ENCODE peak calls at places on chromosome 12, in six cellular contexts. J is effector memory CD4-positive, alpha-beta T cell; C is cardiac muscle cell; V is GM23248; I is breast epithelium; M is right lobe of liver. R is an unnamed sample.

GRCh38 chr12:117028254-117028653 is 71.0 kb downstream of the TESC start:
- DNase-seq in J (no peak), C (no peak), V (no peak), I (no peak), M (no peak), R (no peak)

GRCh38 chr12:57852620-57853509 is 6.3 kb upstream of the CTDSP2 start:
- DNase-seq in J (no peak), C (peak; percentile 97), V (no peak), I (no peak), M (no peak), R (no peak)

GRCh38 chr12:116916714-116917114 is 6.0 kb downstream of the FBXW8 start:
- DNase-seq in J (peak; percentile 23), C (peak; percentile 60), V (peak; percentile 76), I (no peak), M (no peak), R (peak; percentile 62)

GRCh38 chr12:71000255-71000654 is 79.7 kb upstream of the PTPRR start:
- DNase-seq in J (no peak), C (no peak), V (no peak), I (no peak), M (no peak), R (no peak)

GRCh38 chr12:107225626-107226025 is 132.3 kb upstream of the CRY1 start:
- DNase-seq in J (no peak), C (no peak), V (peak; percentile 40), I (no peak), M (no peak), R (no peak)

GRCh38 chr12:92030618-92031017 is 115.0 kb downstream of the BTG1 start:
- DNase-seq in J (peak; percentile 44), C (no peak), V (no peak), I (peak; percentile 45), M (no peak), R (no peak)

GRCh38 chr12:89181271-89181920 is 170.9 kb downstream of the DUSP6 start:
- DNase-seq in J (no peak), C (no peak), V (peak; percentile 85), I (no peak), M (no peak), R (no peak)

GRCh38 chr12:4817813-4818212 is 91.9 kb upstream of the KCNA1 start:
- DNase-seq in J (no peak), C (peak; percentile 29), V (no peak), I (no peak), M (no peak), R (no peak)

GRCh38 chr12:32134144-32134888 is 27.7 kb downstream of the BICD1 start:
- DNase-seq in J (no peak), C (no peak), V (peak; percentile 88), I (no peak), M (no peak), R (peak; percentile 72)

GRCh38 chr12:2115101-2115845 is 62.5 kb downstream of the CACNA1C start:
- DNase-seq in J (no peak), C (no peak), V (no peak), I (no peak), M (no peak), R (no peak)

GRCh38 chr12:106387847-106388246 is 30.3 kb downstream of the POLR3B start:
- DNase-seq in J (no peak), C (no peak), V (no peak), I (no peak), M (no peak), R (no peak)

GRCh38 chr12:125191361-125192087 is 126.3 kb downstream of the AACS start:
- DNase-seq in J (no peak), C (no peak), V (no peak), I (no peak), M (no peak), R (no peak)

GRCh38 chr12:31585271-31585670 is 5.7 kb downstream of the DENND5B start:
- DNase-seq in J (no peak), C (no peak), V (peak; percentile 70), I (no peak), M (no peak), R (no peak)

GRCh38 chr12:91331371-91331770 is 148.8 kb upstream of the DCN start:
- DNase-seq in J (no peak), C (no peak), V (peak; percentile 25), I (no peak), M (no peak), R (no peak)

GRCh38 chr12:93315385-93315906 is 62.3 kb upstream of the NUDT4 start:
- DNase-seq in J (no peak), C (no peak), V (no peak), I (no peak), M (no peak), R (no peak)

GRCh38 chr12:4434721-4435425 is 10.7 kb downstream of the FGF6 start:
- DNase-seq in J (no peak), C (no peak), V (no peak), I (no peak), M (no peak), R (no peak)

GRCh38 chr12:107326237-107326636 is 232.9 kb upstream of the CRY1 start:
- DNase-seq in J (no peak), C (no peak), V (no peak), I (no peak), M (no peak), R (no peak)

GRCh38 chr12:88416786-88417185 is 163.5 kb downstream of the KITLG start:
- DNase-seq in J (no peak), C (no peak), V (peak; percentile 60), I (no peak), M (no peak), R (no peak)

GRCh38 chr12:42892702-42893101 is 303.2 kb upstream of the PRICKLE1 start:
- DNase-seq in J (no peak), C (no peak), V (no peak), I (no peak), M (no peak), R (no peak)

GRCh38 chr12:57872362-57872761 is 25.8 kb upstream of the CTDSP2 start:
- DNase-seq in J (no peak), C (no peak), V (no peak), I (no peak), M (no peak), R (no peak)

GRCh38 chr12:47908738-47909137 is 3.9 kb upstream of the VDR start:
- DNase-seq in J (no peak), C (no peak), V (no peak), I (no peak), M (no peak), R (no peak)

GRCh38 chr12:47907851-47908454 is 3.2 kb upstream of the VDR start:
- DNase-seq in J (no peak), C (no peak), V (no peak), I (no peak), M (no peak), R (no peak)

GRCh38 chr12:47912575-47912974 is 7.8 kb upstream of the VDR start:
- DNase-seq in J (no peak), C (no peak), V (no peak), I (no peak), M (no peak), R (no peak)

GRCh38 chr12:47909839-47910465 is 5.2 kb upstream of the VDR start:
- DNase-seq in J (no peak), C (no peak), V (peak; percentile 48), I (no peak), M (no peak), R (no peak)

GRCh38 chr12:47910486-47910885 is 5.7 kb upstream of the VDR start:
- DNase-seq in J (no peak), C (no peak), V (peak; percentile 69), I (no peak), M (no peak), R (no peak)
- H3K27me3 ChIP-seq in J (no peaks in the 10 kb centered on the region), C (peaks cover 35% of the 10 kb centered on the region), V (no peaks in the 10 kb centered on the region), I (no peaks in the 10 kb centered on the region), M (no peaks in the 10 kb centered on the region), R (no peaks in the 10 kb centered on the region)

GRCh38 chr12:54984602-54985376 is at the start of gene TESPA1:
- DNase-seq in J (peak; percentile 75), C (no peak), V (no peak), I (peak; percentile 21), M (peak; percentile 68), R (no peak)
- H3K4me3 ChIP-seq in J (peak within 1 kb of the TSS; percentile 59), C (no peak within 1 kb of the TSS), V (no peak within 1 kb of the TSS), I (no peak within 1 kb of the TSS), M (no peak within 1 kb of the TSS), R (no peak within 1 kb of the TSS)

GRCh38 chr12:115437061-115437567 is 753.1 kb upstream of the TBX3 start:
- DNase-seq in J (no peak), C (no peak), V (peak; percentile 25), I (no peak), M (no peak), R (no peak)

GRCh38 chr12:115443351-115443938 is 759.5 kb upstream of the TBX3 start:
- DNase-seq in J (no peak), C (no peak), V (no peak), I (no peak), M (no peak), R (no peak)

GRCh38 chr12:115440438-115440837 is 756.5 kb upstream of the TBX3 start:
- DNase-seq in J (no peak), C (no peak), V (peak; percentile 73), I (no peak), M (no peak), R (peak; percentile 61)

GRCh38 chr12:115438314-115438713 is 754.3 kb upstream of the TBX3 start:
- DNase-seq in J (no peak), C (no peak), V (no peak), I (no peak), M (no peak), R (no peak)

GRCh38 chr12:115439008-115439601 is 755.1 kb upstream of the TBX3 start:
- DNase-seq in J (no peak), C (no peak), V (no peak), I (no peak), M (no peak), R (no peak)
- H3K36me3 ChIP-seq in J (no peaks in the 10 kb centered on the region), C (no peaks in the 10 kb centered on the region), V (no peaks in the 10 kb centered on the region), I (no peaks in the 10 kb centered on the region), M (no peaks in the 10 kb centered on the region), R (no peaks in the 10 kb centered on the region)

GRCh38 chr12:54028324-54029201 is at the start of gene HOXC6:
- DNase-seq in J (no peak), C (no peak), V (peak; percentile 91), I (no peak), M (peak; percentile 31), R (no peak)

GRCh38 chr12:54029529-54030441 is 1.5 kb downstream of the HOXC6 start:
- DNase-seq in J (no peak), C (no peak), V (peak; percentile 52), I (no peak), M (peak; percentile 22), R (no peak)

GRCh38 chr12:54025507-54026393 is 2.5 kb upstream of the HOXC6 start:
- DNase-seq in J (no peak), C (no peak), V (peak; percentile 59), I (no peak), M (no peak), R (peak; percentile 40)

GRCh38 chr12:54026640-54027441 is 1.4 kb upstream of the HOXC6 start:
- DNase-seq in J (no peak), C (no peak), V (peak; percentile 47), I (no peak), M (peak; percentile 18), R (no peak)

DNA sequence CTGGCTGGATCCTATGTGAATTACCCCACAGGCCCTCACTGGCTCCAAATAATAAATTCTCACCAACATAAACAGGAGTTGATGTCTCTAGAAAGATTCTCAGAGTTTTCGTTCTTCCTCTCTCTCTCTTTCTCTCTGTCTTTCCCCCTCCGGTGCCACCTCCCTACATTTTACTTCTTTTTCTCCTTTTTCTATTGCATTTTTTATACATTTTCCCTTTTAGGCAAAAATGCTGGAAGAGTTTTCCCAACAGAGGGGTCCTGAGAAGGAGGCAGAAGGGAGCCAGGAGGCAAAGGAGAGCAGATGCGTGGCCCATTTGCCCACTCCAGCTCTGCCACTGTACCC is 826 bp upstream of the HOXC6 start:
- DNase-seq in J (no peak), C (no peak), V (peak; percentile 35), I (no peak), M (peak; percentile 5), R (no peak)
- H3K27me3 ChIP-seq in J (peaks cover 81% of the 10 kb centered on the region), C (peaks cover 100% of the 10 kb centered on the region), V (no peaks in the 10 kb centered on the region), I (no peaks in the 10 kb centered on the region), M (peaks cover 62% of the 10 kb centered on the region), R (no peaks in the 10 kb centered on the region)

GRCh38 chr12:67354322-67354721 is 85.2 kb downstream of the CAND1 start:
- DNase-seq in J (no peak), C (no peak), V (peak; percentile 40), I (no peak), M (no peak), R (no peak)
- H3K4me3 ChIP-seq in J (no peak overlapping the region), C (no peak overlapping the region), V (no peak overlapping the region), I (no peak overlapping the region), M (no peak overlapping the region), R (no peak overlapping the region)

R was measured in MG63.